ENCODE peak calls at places on chromosome 21, in seven cellular contexts. One of them, this sample, is unnamed.
A peak's percentile ranks its signal among the peaks of the same experiment; 100 is the strongest.

GRCh38 chr21:39703578-39703977 is 41.4 kb upstream of the IGSF5 start:
- DNase-seq in PC-3: no peak
- DNase-seq in IMR-90: no peak
- DNase-seq in fibroblast of lung: no peak
- DNase-seq in neuronal stem cell: no peak
- DNase-seq in K562: no peak
- DNase-seq in H9: no peak
- DNase-seq in this sample: no peak

GRCh38 chr21:33071878-33072306 is 2.0 kb downstream of the OLIG1 start:
- DNase-seq in fibroblast of lung: peak; percentile 28
- DNase-seq in PC-3: no peak
- DNase-seq in neuronal stem cell: no peak
- DNase-seq in H9: peak; percentile 48
- DNase-seq in IMR-90: peak; percentile 10
- DNase-seq in K562: no peak
- DNase-seq in this sample: peak; percentile 66

GRCh38 chr21:25361765-25362164 is 245.5 kb downstream of the MRPL39 start:
- DNase-seq in K562: no peak
- DNase-seq in PC-3: no peak
- DNase-seq in IMR-90: no peak
- DNase-seq in fibroblast of lung: no peak
- DNase-seq in H9: no peak
- DNase-seq in neuronal stem cell: no peak
- DNase-seq in this sample: no peak

GRCh38 chr21:22374218-22374969 is 1376.2 kb downstream of the NCAM2 start:
- DNase-seq in K562: no peak
- DNase-seq in H9: peak; percentile 50
- DNase-seq in PC-3: no peak
- DNase-seq in IMR-90: no peak
- DNase-seq in neuronal stem cell: peak; percentile 5
- DNase-seq in fibroblast of lung: no peak
- DNase-seq in this sample: no peak

GRCh38 chr21:32886339-32886738 is 114.8 kb upstream of the PAXBP1 start:
- DNase-seq in K562: no peak
- DNase-seq in neuronal stem cell: no peak
- DNase-seq in IMR-90: no peak
- DNase-seq in fibroblast of lung: no peak
- DNase-seq in H9: no peak
- DNase-seq in PC-3: peak; percentile 9
- DNase-seq in this sample: peak; percentile 82

GRCh38 chr21:31335957-31336738 is 7.9 kb downstream of the TIAM1 start:
- DNase-seq in PC-3: peak; percentile 96
- DNase-seq in K562: no peak
- DNase-seq in H9: no peak
- DNase-seq in IMR-90: peak; percentile 95
- DNase-seq in fibroblast of lung: peak; percentile 86
- DNase-seq in neuronal stem cell: no peak
- DNase-seq in this sample: no peak

GRCh38 chr21:36640260-36641244 is 58.4 kb upstream of the SIM2 start:
- DNase-seq in K562: no peak
- DNase-seq in fibroblast of lung: no peak
- DNase-seq in IMR-90: peak; percentile 23
- DNase-seq in H9: peak; percentile 35
- DNase-seq in neuronal stem cell: no peak
- DNase-seq in PC-3: peak; percentile 58
- DNase-seq in this sample: no peak

GRCh38 chr21:28745131-28746055 is 247.3 kb downstream of the LTN1 start:
- DNase-seq in PC-3: peak; percentile 92
- DNase-seq in H9: peak; percentile 74
- DNase-seq in neuronal stem cell: peak; percentile 58
- DNase-seq in IMR-90: peak; percentile 94
- DNase-seq in K562: peak; percentile 82
- DNase-seq in fibroblast of lung: peak; percentile 97
- DNase-seq in this sample: peak; percentile 81

GRCh38 chr21:31873696-31874599 is 1.1 kb downstream of the HUNK start:
- DNase-seq in neuronal stem cell: peak; percentile 62
- DNase-seq in K562: peak; percentile 53
- DNase-seq in H9: peak; percentile 60
- DNase-seq in IMR-90: peak; percentile 33
- DNase-seq in fibroblast of lung: no peak
- DNase-seq in PC-3: peak; percentile 16
- DNase-seq in this sample: peak; percentile 60

GRCh38 chr21:14603202-14603601 is 57.1 kb upstream of the SAMSN1 start:
- DNase-seq in neuronal stem cell: no peak
- DNase-seq in fibroblast of lung: peak; percentile 52
- DNase-seq in H9: no peak
- DNase-seq in IMR-90: peak; percentile 13
- DNase-seq in K562: peak; percentile 50
- DNase-seq in PC-3: peak; percentile 67
- DNase-seq in this sample: no peak

GRCh38 chr21:46218906-46219590 is 9.5 kb downstream of the LSS start:
- DNase-seq in H9: no peak
- DNase-seq in neuronal stem cell: no peak
- DNase-seq in K562: no peak
- DNase-seq in fibroblast of lung: no peak
- DNase-seq in IMR-90: no peak
- DNase-seq in PC-3: no peak
- DNase-seq in this sample: no peak

GRCh38 chr21:36202721-36203602 is 46.3 kb downstream of the DOP1B start:
- DNase-seq in IMR-90: peak; percentile 47
- DNase-seq in neuronal stem cell: no peak
- DNase-seq in K562: no peak
- DNase-seq in PC-3: peak; percentile 83
- DNase-seq in H9: no peak
- DNase-seq in fibroblast of lung: no peak
- DNase-seq in this sample: no peak

GRCh38 chr21:15208787-15209186 is 144.0 kb upstream of the NRIP1 start:
- DNase-seq in IMR-90: no peak
- DNase-seq in fibroblast of lung: no peak
- DNase-seq in PC-3: peak; percentile 34
- DNase-seq in H9: no peak
- DNase-seq in K562: no peak
- DNase-seq in neuronal stem cell: no peak
- DNase-seq in this sample: no peak

GRCh38 chr21:33854604-33855003 is 61.0 kb downstream of the ATP5PO start:
- DNase-seq in neuronal stem cell: no peak
- DNase-seq in fibroblast of lung: no peak
- DNase-seq in PC-3: peak; percentile 45
- DNase-seq in IMR-90: no peak
- DNase-seq in K562: peak; percentile 24
- DNase-seq in H9: no peak
- DNase-seq in this sample: peak; percentile 67

GRCh38 chr21:32524010-32524719 is 61.2 kb downstream of the TCP10L start:
- DNase-seq in K562: no peak
- DNase-seq in fibroblast of lung: peak; percentile 81
- DNase-seq in H9: no peak
- DNase-seq in PC-3: no peak
- DNase-seq in IMR-90: peak; percentile 83
- DNase-seq in neuronal stem cell: no peak
- DNase-seq in this sample: peak; percentile 4

GRCh38 chr21:46182548-46183336 is 1.5 kb downstream of the SPATC1L start:
- DNase-seq in neuronal stem cell: no peak
- DNase-seq in PC-3: no peak
- DNase-seq in IMR-90: no peak
- DNase-seq in H9: peak; percentile 37
- DNase-seq in K562: peak; percentile 59
- DNase-seq in fibroblast of lung: no peak
- DNase-seq in this sample: no peak

GRCh38 chr21:25369524-25370300 is 237.6 kb downstream of the MRPL39 start:
- DNase-seq in fibroblast of lung: no peak
- DNase-seq in IMR-90: peak; percentile 66
- DNase-seq in K562: no peak
- DNase-seq in neuronal stem cell: no peak
- DNase-seq in PC-3: peak; percentile 90
- DNase-seq in H9: no peak
- DNase-seq in this sample: no peak

GRCh38 chr21:25845729-25846256 is 111.0 kb downstream of the GABPA start:
- DNase-seq in fibroblast of lung: no peak
- DNase-seq in neuronal stem cell: no peak
- DNase-seq in PC-3: no peak
- DNase-seq in K562: no peak
- DNase-seq in IMR-90: peak; percentile 14
- DNase-seq in H9: no peak
- DNase-seq in this sample: no peak

DNA sequence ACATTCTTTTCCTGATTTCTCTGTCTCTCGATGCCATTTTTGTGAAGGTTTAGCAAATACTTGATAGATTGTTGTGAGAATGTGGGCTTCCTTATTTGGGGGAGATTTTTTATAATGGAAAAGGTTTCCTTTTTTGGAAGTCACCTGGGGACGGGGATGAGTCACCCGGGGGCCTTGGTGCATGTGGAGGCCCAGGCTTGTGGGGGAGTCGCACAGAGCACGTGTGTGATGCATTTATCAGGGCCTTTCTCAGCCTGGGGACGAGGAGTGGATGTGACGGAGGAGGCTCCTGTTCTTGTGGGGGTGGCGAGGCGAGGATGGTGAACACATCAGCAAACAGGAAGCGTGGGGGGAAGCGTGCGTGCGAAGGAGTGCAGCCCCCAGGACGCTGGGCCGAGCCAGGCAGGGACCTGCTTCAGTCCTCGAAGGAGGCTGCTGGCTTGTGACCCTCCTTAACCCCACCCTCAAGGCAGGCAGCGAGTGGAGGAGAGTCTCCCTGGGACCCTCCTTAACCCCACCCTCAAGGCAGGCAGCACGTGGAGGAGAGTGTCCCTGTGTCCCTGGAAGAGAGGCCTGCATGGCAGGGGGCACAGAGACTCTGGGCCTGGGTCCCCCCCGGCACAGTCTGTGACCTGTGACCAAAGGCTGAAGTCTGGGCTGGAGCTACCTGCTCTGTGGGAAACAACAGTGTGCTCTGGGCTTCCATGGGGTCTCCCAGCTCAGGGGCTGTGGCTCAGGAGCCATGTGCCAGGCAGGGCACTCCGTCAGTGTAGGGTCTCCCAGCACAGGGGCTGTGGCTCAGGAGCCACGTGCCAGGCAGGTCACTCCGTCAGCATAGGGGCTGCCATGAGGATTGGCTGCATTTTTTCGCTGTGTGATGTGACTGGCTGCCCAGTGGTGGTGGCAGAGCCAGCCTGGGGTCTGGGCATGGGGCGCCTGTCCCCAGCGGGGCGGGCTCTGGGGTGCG is 57.2 kb downstream of the AGPAT3 start:
- DNase-seq in K562: peak; percentile 96
- DNase-seq in fibroblast of lung: no peak
- DNase-seq in IMR-90: peak; percentile 26
- DNase-seq in H9: no peak
- DNase-seq in PC-3: no peak
- DNase-seq in neuronal stem cell: no peak
- DNase-seq in this sample: no peak
- H3K9ac ChIP-seq in K562: peak overlapping the region; percentile 91
- H3K9ac ChIP-seq in fibroblast of lung: no peak overlapping the region
- H3K9ac ChIP-seq in IMR-90: no peak overlapping the region
- H3K9ac ChIP-seq in H9: no peak overlapping the region
- H3K9ac ChIP-seq in PC-3: no peak overlapping the region
- H3K9ac ChIP-seq in neuronal stem cell: no peak overlapping the region
- H3K9ac ChIP-seq in this sample: no peak overlapping the region

GRCh38 chr21:34910396-34910795 is 138.7 kb downstream of the RUNX1 start:
- DNase-seq in H9: no peak
- DNase-seq in fibroblast of lung: no peak
- DNase-seq in K562: no peak
- DNase-seq in IMR-90: no peak
- DNase-seq in PC-3: no peak
- DNase-seq in neuronal stem cell: no peak
- DNase-seq in this sample: no peak
- H3K4me2 ChIP-seq in H9: no peak overlapping the region
- H3K4me2 ChIP-seq in fibroblast of lung: no peak overlapping the region
- H3K4me2 ChIP-seq in K562: no peak overlapping the region
- H3K4me2 ChIP-seq in IMR-90: no peak overlapping the region
- H3K4me2 ChIP-seq in PC-3: no peak overlapping the region
- H3K4me2 ChIP-seq in neuronal stem cell: no peak overlapping the region
- H3K4me2 ChIP-seq in this sample: no peak overlapping the region

GRCh38 chr21:38474796-38475195 is 23.5 kb downstream of the ERG start:
- DNase-seq in K562: no peak
- DNase-seq in PC-3: no peak
- DNase-seq in IMR-90: no peak
- DNase-seq in fibroblast of lung: no peak
- DNase-seq in H9: no peak
- DNase-seq in neuronal stem cell: no peak
- DNase-seq in this sample: no peak

GRCh38 chr21:38475519-38475918 is 22.8 kb downstream of the ERG start:
- DNase-seq in H9: peak; percentile 56
- DNase-seq in neuronal stem cell: no peak
- DNase-seq in IMR-90: no peak
- DNase-seq in PC-3: no peak
- DNase-seq in K562: no peak
- DNase-seq in fibroblast of lung: no peak
- DNase-seq in this sample: no peak

GRCh38 chr21:38476385-38476784 is 21.9 kb downstream of the ERG start:
- DNase-seq in H9: no peak
- DNase-seq in IMR-90: no peak
- DNase-seq in K562: peak; percentile 66
- DNase-seq in PC-3: no peak
- DNase-seq in neuronal stem cell: no peak
- DNase-seq in fibroblast of lung: no peak
- DNase-seq in this sample: no peak

GRCh38 chr21:38472709-38473108 is 25.6 kb downstream of the ERG start:
- DNase-seq in K562: no peak
- DNase-seq in IMR-90: no peak
- DNase-seq in neuronal stem cell: no peak
- DNase-seq in PC-3: no peak
- DNase-seq in fibroblast of lung: no peak
- DNase-seq in H9: peak; percentile 49
- DNase-seq in this sample: no peak

DNA sequence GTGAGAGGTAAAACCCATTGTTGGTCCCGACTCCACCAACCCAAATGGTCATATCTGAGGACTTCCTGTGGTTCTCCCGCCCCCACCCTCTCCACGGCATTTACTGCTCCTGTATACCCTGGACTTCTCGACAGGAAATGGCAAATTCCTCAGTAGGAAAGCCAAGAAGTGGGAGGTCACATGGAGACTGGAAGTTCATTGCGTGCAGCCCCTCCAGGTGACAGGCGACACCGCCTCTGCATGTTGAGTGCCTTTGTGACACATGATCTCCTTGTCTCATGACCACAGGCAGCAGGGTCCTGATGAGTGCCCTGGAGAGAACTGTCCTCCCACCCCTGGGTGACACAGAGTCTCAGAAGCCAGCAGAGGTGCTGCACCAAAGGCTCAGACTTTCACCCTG is 24.2 kb downstream of the ERG start:
- DNase-seq in neuronal stem cell: no peak
- DNase-seq in H9: no peak
- DNase-seq in PC-3: no peak
- DNase-seq in fibroblast of lung: no peak
- DNase-seq in IMR-90: no peak
- DNase-seq in K562: no peak
- DNase-seq in this sample: no peak
- H3K9ac ChIP-seq in neuronal stem cell: no peak overlapping the region
- H3K9ac ChIP-seq in H9: no peak overlapping the region
- H3K9ac ChIP-seq in PC-3: no peak overlapping the region
- H3K9ac ChIP-seq in fibroblast of lung: no peak overlapping the region
- H3K9ac ChIP-seq in IMR-90: no peak overlapping the region
- H3K9ac ChIP-seq in K562: no peak overlapping the region
- H3K9ac ChIP-seq in this sample: no peak overlapping the region

DNA sequence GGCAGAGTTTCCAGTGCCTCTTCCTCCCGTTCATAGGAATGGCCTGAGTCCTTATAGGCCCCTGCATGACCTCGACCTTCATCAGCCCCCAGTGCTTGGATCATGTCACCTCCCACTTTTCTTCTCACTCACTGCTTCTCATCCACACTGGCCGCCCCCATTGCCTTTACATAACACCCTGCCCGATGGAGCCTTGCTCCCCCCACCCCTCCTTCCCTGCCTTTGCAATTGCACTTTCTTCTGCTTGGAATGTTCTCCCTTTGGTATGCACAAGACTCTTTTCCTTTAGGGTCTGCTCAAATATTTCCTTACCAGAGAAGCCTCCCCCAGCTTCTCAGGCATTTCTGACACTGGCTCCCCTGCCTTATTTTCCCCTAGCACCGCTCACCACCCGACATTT is 125.2 kb upstream of the KCNJ6 start:
- DNase-seq in fibroblast of lung: no peak
- DNase-seq in PC-3: no peak
- DNase-seq in neuronal stem cell: no peak
- DNase-seq in K562: no peak
- DNase-seq in H9: peak; percentile 32
- DNase-seq in IMR-90: no peak
- DNase-seq in this sample: no peak
- H3K4me2 ChIP-seq in fibroblast of lung: no peak overlapping the region
- H3K4me2 ChIP-seq in PC-3: no peak overlapping the region
- H3K4me2 ChIP-seq in neuronal stem cell: no peak overlapping the region
- H3K4me2 ChIP-seq in K562: no peak overlapping the region
- H3K4me2 ChIP-seq in H9: no peak overlapping the region
- H3K4me2 ChIP-seq in IMR-90: no peak overlapping the region
- H3K4me2 ChIP-seq in this sample: no peak overlapping the region

This sample was measured in MM.1S.